ENCODE peak calls at places on chromosomes 2 and 18, in six cellular contexts. G is cardiac fibroblast, S is fibroblast of mammary gland, H is fibroblast of lung, A is prostate gland, L is spleen. F is an unnamed sample.

GRCh38 chr2:237651761-237652160 is 24.4 kb downstream of the LRRFIP1 start:
- DNase-seq in G (no peak), S (no peak), H (no peak), A (no peak), L (no peak), F (no peak)

GRCh38 chr18:48715651-48716354 is 177.0 kb downstream of the CTIF start:
- DNase-seq in G (no peak), S (no peak), H (no peak), A (no peak), L (peak; percentile 76), F (no peak)

GRCh38 chr18:34493099-34493544 is 217.0 kb upstream of the DTNA start:
- DNase-seq in G (peak; percentile 74), S (peak; percentile 71), H (peak; percentile 75), A (peak; percentile 10), L (peak; percentile 79), F (peak; percentile 89)

GRCh38 chr18:55261253-55261652 is 302.0 kb upstream of the CCDC68 start:
- DNase-seq in G (no peak), S (no peak), H (no peak), A (no peak), L (no peak), F (no peak)

GRCh38 chr2:238498691-238499295 is 72.1 kb downstream of the ASB1 start:
- DNase-seq in G (no peak), S (no peak), H (no peak), A (no peak), L (peak; percentile 43), F (no peak)

GRCh38 chr18:67300498-67300897 is 216.0 kb downstream of the DSEL start:
- DNase-seq in G (no peak), S (peak; percentile 35), H (no peak), A (no peak), L (no peak), F (peak; percentile 13)

GRCh38 chr2:233419626-233420431 is 65.5 kb downstream of the DGKD start:
- DNase-seq in G (no peak), S (no peak), H (peak; percentile 77), A (no peak), L (peak; percentile 32), F (no peak)

GRCh38 chr2:52343867-52344266 is 1311.9 kb upstream of the NRXN1 start:
- DNase-seq in G (no peak), S (no peak), H (no peak), A (no peak), L (no peak), F (no peak)

GRCh38 chr2:39059366-39059952 is 61.4 kb downstream of the SOS1 start:
- DNase-seq in G (peak; percentile 79), S (peak; percentile 65), H (peak; percentile 80), A (no peak), L (no peak), F (peak; percentile 64)

GRCh38 chr2:102014041-102014345 is 22.2 kb downstream of the IL1R2 start:
- DNase-seq in G (no peak), S (no peak), H (no peak), A (no peak), L (no peak), F (no peak)

GRCh38 chr2:233455006-233455405 is 100.7 kb downstream of the DGKD start:
- DNase-seq in G (no peak), S (no peak), H (no peak), A (no peak), L (peak; percentile 27), F (no peak)

GRCh38 chr2:30139131-30139870 is 7.5 kb upstream of the YPEL5 start:
- DNase-seq in G (no peak), S (no peak), H (no peak), A (no peak), L (no peak), F (peak; percentile 87)

GRCh38 chr2:134838143-134838620 is at the start of gene ACMSD:
- DNase-seq in G (no peak), S (no peak), H (no peak), A (no peak), L (no peak), F (no peak)

GRCh38 chr2:237577956-237578870 is 11.8 kb downstream of the PRLH start:
- DNase-seq in G (no peak), S (no peak), H (no peak), A (no peak), L (peak; percentile 70), F (no peak)

GRCh38 chr18:45658756-45659155 is 43.5 kb downstream of the SLC14A2 start:
- DNase-seq in G (peak; percentile 52), S (peak; percentile 78), H (peak; percentile 12), A (no peak), L (no peak), F (peak; percentile 69)

DNA sequence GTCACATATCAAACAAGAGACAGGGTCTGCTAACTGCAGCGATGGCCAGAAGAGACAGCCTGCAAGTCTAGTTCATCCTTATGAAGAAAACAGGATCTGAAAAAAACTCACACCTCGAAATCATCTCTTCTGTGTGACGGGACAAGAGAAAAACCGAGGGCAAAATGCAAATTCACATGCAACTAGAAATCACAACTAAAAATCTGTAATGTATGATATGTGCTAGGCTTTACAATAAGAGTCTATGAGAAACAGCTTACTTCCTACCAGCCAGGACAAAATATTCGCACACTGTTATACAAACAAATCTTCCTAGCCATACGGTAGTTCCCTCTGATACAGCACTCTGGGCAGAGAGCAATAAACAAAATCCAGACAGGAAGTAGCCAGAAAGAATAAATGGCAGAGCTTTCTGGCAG is 48.8 kb downstream of the ANKRD44 start:
- DNase-seq in G (peak; percentile 35), S (no peak), H (peak; percentile 53), A (no peak), L (no peak), F (no peak)
- H3K4me3 ChIP-seq in G (no peak overlapping the region), S (no peak overlapping the region), H (no peak overlapping the region), A (no peak overlapping the region), L (no peak overlapping the region), F (no peak overlapping the region)

GRCh38 chr2:36359006-36359580 is 3.5 kb downstream of the CRIM1 start:
- DNase-seq in G (peak; percentile 65), S (peak; percentile 37), H (peak; percentile 68), A (no peak), L (no peak), F (peak; percentile 47)

GRCh38 chr2:36356199-36356989 is 816 bp downstream of the CRIM1 start:
- DNase-seq in G (no peak), S (peak; percentile 35), H (no peak), A (peak; percentile 46), L (peak; percentile 86), F (peak; percentile 64)

GRCh38 chr2:36356990-36357505 is 1.5 kb downstream of the CRIM1 start:
- DNase-seq in G (peak; percentile 65), S (peak; percentile 51), H (no peak), A (no peak), L (no peak), F (peak; percentile 67)

GRCh38 chr2:36358317-36358659 is 2.7 kb downstream of the CRIM1 start:
- DNase-seq in G (peak; percentile 84), S (peak; percentile 60), H (peak; percentile 63), A (no peak), L (no peak), F (no peak)

DNA sequence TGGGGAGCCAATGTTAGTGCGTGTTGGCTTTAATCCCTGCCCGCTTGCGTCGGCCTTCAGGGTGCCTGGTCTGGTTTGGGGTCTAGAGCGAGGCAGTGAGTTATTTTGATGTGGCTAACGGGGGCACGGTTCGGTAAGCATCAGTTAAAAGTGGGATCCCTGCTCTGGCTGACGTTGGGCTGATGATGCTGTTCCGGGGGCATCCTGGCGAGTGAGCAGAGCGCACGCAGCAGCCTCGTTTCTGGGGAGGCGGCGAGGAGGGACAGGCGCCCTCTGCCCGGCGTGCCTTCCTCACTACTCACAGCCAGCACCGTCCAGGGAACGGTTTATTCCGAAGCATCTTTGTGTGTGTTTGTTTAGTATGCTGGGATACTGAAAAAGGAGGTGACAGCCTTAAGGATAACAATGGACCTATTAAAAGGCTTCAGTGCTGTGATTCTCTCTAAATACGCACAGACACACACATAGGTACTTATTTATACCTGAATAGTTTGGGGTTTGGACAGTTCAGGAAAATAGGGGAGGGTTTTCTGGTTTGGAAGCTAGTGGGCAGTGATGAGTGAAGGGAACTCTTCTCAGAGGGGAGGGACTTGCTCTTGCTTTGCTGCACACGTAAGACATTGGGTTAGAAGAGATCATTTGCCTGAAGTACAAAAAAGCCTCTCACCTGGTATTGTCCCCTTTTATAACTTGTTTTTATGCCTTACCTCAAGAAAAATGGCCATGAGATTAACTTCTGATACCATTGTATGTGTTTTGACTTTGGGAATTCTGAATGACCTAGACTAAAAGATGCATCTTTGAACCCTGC is 2.1 kb downstream of the CRIM1 start:
- DNase-seq in G (peak; percentile 85), S (peak; percentile 80), H (peak; percentile 86), A (peak; percentile 30), L (peak; percentile 81), F (peak; percentile 82)
- TF ChIP-seq CTCF in G (peak; percentile 50), S (peak; percentile 62), H (peak; percentile 65), A (no peak), L (no peak), F (peak; percentile 45)

GRCh38 chr18:57438669-57439616 is 3.8 kb downstream of the ONECUT2 start:
- DNase-seq in G (no peak), S (no peak), H (no peak), A (no peak), L (no peak), F (no peak)

GRCh38 chr18:57437433-57437781 is 2.2 kb downstream of the ONECUT2 start:
- DNase-seq in G (no peak), S (no peak), H (no peak), A (no peak), L (no peak), F (no peak)

GRCh38 chr18:57439617-57439975 is 4.4 kb downstream of the ONECUT2 start:
- DNase-seq in G (no peak), S (no peak), H (no peak), A (no peak), L (no peak), F (no peak)

GRCh38 chr18:57436965-57437333 is 1.8 kb downstream of the ONECUT2 start:
- DNase-seq in G (no peak), S (no peak), H (no peak), A (no peak), L (no peak), F (no peak)

DNA sequence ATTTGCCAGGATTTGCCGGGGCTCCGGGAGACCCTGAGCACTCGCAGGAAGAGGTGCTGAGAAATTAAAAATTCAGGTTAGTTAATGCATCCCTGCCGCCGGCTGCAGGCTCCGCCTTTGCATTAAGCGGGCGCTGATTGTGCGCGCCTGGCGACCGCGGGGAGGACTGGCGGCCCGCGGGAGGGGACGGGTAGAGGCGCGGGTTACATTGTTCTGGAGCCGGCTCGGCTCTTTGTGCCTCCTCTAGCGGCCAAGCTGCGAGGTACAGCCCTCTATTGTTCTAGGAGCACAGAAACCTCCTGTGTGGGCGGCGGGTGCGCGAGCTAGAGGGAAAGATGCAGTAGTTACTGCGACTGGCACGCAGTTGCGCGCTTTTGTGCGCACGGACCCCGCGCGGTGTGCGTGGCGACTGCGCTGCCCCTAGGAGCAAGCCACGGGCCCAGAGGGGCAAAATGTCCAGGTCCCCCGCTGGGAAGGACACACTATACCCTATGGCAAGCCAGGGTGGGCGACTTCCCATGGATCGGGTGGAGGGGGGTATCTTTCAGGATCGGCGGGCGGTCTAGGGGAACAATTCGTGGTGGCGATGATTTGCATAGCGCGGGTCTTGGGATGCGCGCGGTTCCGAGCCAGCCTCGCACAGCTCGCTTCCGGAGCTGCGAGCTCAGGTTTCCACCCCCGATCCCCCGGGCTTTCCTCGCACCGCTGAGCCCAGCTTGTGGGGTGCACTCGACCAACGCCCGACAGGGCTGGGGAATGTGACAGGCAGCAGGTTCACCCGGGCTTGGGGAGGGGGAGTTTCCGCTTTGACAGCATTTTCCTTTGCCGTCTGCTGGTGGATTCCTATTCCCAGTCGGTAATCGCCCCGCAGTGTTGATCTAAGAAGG is 2.9 kb downstream of the ONECUT2 start:
- DNase-seq in G (peak; percentile 60), S (peak; percentile 66), H (peak; percentile 15), A (no peak), L (peak; percentile 81), F (peak; percentile 59)
- H3K4me3 ChIP-seq in G (peak overlapping the region; percentile 21), S (peak overlapping the region; percentile 12), H (no peak overlapping the region), A (no peak overlapping the region), L (no peak overlapping the region), F (no peak overlapping the region)

GRCh38 chr2:161576421-161576820 is 47.8 kb upstream of the SLC4A10 start:
- DNase-seq in G (peak; percentile 5), S (peak; percentile 2), H (no peak), A (no peak), L (no peak), F (no peak)
- TF ChIP-seq CTCF in G (peak; percentile 25), S (peak; percentile 31), H (no peak), A (no peak), L (no peak), F (no peak)